ENCODE peak calls at places on chromosomes 5 and 9, in six cellular contexts. X is left cardiac atrium; W is activated naive CD8-positive, alpha-beta T cell treated with anti-CD3 and anti-CD28 coated beads, Interleukin-2, amount 50 U/mL, for 24 hours; D is effector memory CD8-positive, alpha-beta T cell; Y is right cardiac atrium; N is activated CD4-positive, CD25-positive, alpha-beta regulatory T cell treated with anti-CD3 and anti-CD28 coated beads, Interleukin-2, amount 50 U/mL, for 24 hours. J is an unnamed sample.

GRCh38 chr9:88998911-88999310 is 7.6 kb downstream of the S1PR3 start:
- ATAC-seq in W (no peak), D (no peak), N (no peak), Y (peak; percentile 87), X (peak; percentile 86), J (no peak)

GRCh38 chr9:71709384-71709783 is 58.9 kb downstream of the CEMIP2 start:
- ATAC-seq in N (peak; percentile 78), X (no peak), D (no peak), Y (no peak), W (peak; percentile 73), J (peak; percentile 76)

GRCh38 chr5:66010476-66010875 is 84.1 kb downstream of the ERBIN start:
- ATAC-seq in N (peak; percentile 96), Y (no peak), D (peak; percentile 95), W (peak; percentile 54), X (no peak), J (peak; percentile 87)

GRCh38 chr5:113608113-113608551 is 94.6 kb downstream of the YTHDC2 start:
- ATAC-seq in D (no peak), Y (no peak), N (no peak), W (no peak), X (no peak), J (no peak)

GRCh38 chr5:97636766-97637165 is 453.7 kb upstream of the RIOK2 start:
- ATAC-seq in Y (no peak), W (no peak), N (no peak), X (no peak), D (no peak), J (no peak)

GRCh38 chr5:88666761-88667186 is 216.2 kb downstream of the MEF2C start:
- ATAC-seq in Y (no peak), W (no peak), N (no peak), X (no peak), D (peak; percentile 36), J (no peak)

GRCh38 chr9:14652729-14653377 is 40.4 kb downstream of the ZDHHC21 start:
- ATAC-seq in N (no peak), D (no peak), X (no peak), Y (no peak), W (no peak), J (no peak)

GRCh38 chr9:31272456-31273295 is 1111.8 kb upstream of the ACO1 start:
- ATAC-seq in X (no peak), D (no peak), Y (no peak), N (peak; percentile 87), W (peak; percentile 49), J (peak; percentile 94)

GRCh38 chr9:33125871-33126822 is 41.0 kb downstream of the B4GALT1 start:
- ATAC-seq in Y (peak; percentile 34), D (peak; percentile 42), X (peak; percentile 39), N (no peak), W (peak; percentile 55), J (peak; percentile 30)

GRCh38 chr9:35520404-35520790 is 30.5 kb downstream of the RUSC2 start:
- ATAC-seq in N (no peak), X (no peak), D (no peak), Y (no peak), W (no peak), J (no peak)

GRCh38 chr9:33787839-33788238 is 7.5 kb upstream of the PRSS3 start:
- ATAC-seq in W (no peak), X (peak; percentile 80), N (no peak), D (no peak), Y (peak; percentile 86), J (no peak)

GRCh38 chr9:8278048-8278447 is 478.5 kb upstream of the DMAC1 start:
- ATAC-seq in D (no peak), X (no peak), N (no peak), Y (no peak), W (no peak), J (no peak)

GRCh38 chr5:103375356-103375755 is 116.8 kb downstream of the MACIR start:
- ATAC-seq in D (no peak), W (no peak), N (no peak), X (no peak), Y (no peak), J (no peak)

GRCh38 chr5:131406997-131407638 is 143.3 kb downstream of the CDC42SE2 start:
- ATAC-seq in Y (no peak), N (no peak), X (peak; percentile 30), W (no peak), D (no peak), J (no peak)

GRCh38 chr5:57408714-57409113 is 73.9 kb downstream of the ACTBL2 start:
- ATAC-seq in X (peak; percentile 24), W (no peak), D (no peak), Y (peak; percentile 44), N (no peak), J (no peak)

GRCh38 chr5:3004361-3005080 is 253.0 kb upstream of the IRX2 start:
- ATAC-seq in X (no peak), W (no peak), D (no peak), N (no peak), Y (no peak), J (no peak)